ENCODE peak calls at places on chromosomes 2 and 18, in eight cellular contexts. One of them, this sample, is unnamed.

GRCh38 chr2:121191191-121192170 is 93.5 kb downstream of the TFCP2L1 start:
- DNase-seq in HTR-8/SVneo: no peak
- DNase-seq in H9: no peak
- DNase-seq in endothelial cell: no peak
- DNase-seq in RPMI8226: no peak
- DNase-seq in activated naive CD4-positive, alpha-beta T cell treated with anti-CD3 and anti-CD28 coated beads, Interleukin-2, amount 50 U/mL, for 16 hours: no peak
- DNase-seq in T-helper 9 cell: no peak
- DNase-seq in putamen: no peak
- DNase-seq in this sample: no peak

GRCh38 chr2:28101892-28102291 is 211.4 kb downstream of the BABAM2 start:
- DNase-seq in RPMI8226: no peak
- DNase-seq in H9: no peak
- DNase-seq in activated naive CD4-positive, alpha-beta T cell treated with anti-CD3 and anti-CD28 coated beads, Interleukin-2, amount 50 U/mL, for 16 hours: no peak
- DNase-seq in T-helper 9 cell: no peak
- DNase-seq in putamen: no peak
- DNase-seq in endothelial cell: no peak
- DNase-seq in HTR-8/SVneo: no peak
- DNase-seq in this sample: no peak

GRCh38 chr2:224084266-224084892 is 45.3 kb upstream of the SERPINE2 start:
- DNase-seq in HTR-8/SVneo: no peak
- DNase-seq in putamen: no peak
- DNase-seq in T-helper 9 cell: no peak
- DNase-seq in RPMI8226: no peak
- DNase-seq in H9: no peak
- DNase-seq in activated naive CD4-positive, alpha-beta T cell treated with anti-CD3 and anti-CD28 coated beads, Interleukin-2, amount 50 U/mL, for 16 hours: no peak
- DNase-seq in endothelial cell: no peak
- DNase-seq in this sample: no peak

GRCh38 chr2:15714002-15714401 is 122.3 kb downstream of the DDX1 start:
- DNase-seq in H9: no peak
- DNase-seq in endothelial cell: no peak
- DNase-seq in T-helper 9 cell: no peak
- DNase-seq in activated naive CD4-positive, alpha-beta T cell treated with anti-CD3 and anti-CD28 coated beads, Interleukin-2, amount 50 U/mL, for 16 hours: no peak
- DNase-seq in RPMI8226: no peak
- DNase-seq in putamen: no peak
- DNase-seq in HTR-8/SVneo: no peak
- DNase-seq in this sample: no peak

GRCh38 chr2:54599914-54600313 is 123.5 kb upstream of the EML6 start:
- DNase-seq in putamen: no peak
- DNase-seq in activated naive CD4-positive, alpha-beta T cell treated with anti-CD3 and anti-CD28 coated beads, Interleukin-2, amount 50 U/mL, for 16 hours: no peak
- DNase-seq in RPMI8226: no peak
- DNase-seq in T-helper 9 cell: no peak
- DNase-seq in endothelial cell: no peak
- DNase-seq in HTR-8/SVneo: no peak
- DNase-seq in H9: no peak
- DNase-seq in this sample: no peak

GRCh38 chr18:13217466-13217961 is 1.0 kb upstream of the LDLRAD4 start:
- DNase-seq in T-helper 9 cell: peak; percentile 47
- DNase-seq in endothelial cell: peak; percentile 65
- DNase-seq in RPMI8226: peak; percentile 42
- DNase-seq in activated naive CD4-positive, alpha-beta T cell treated with anti-CD3 and anti-CD28 coated beads, Interleukin-2, amount 50 U/mL, for 16 hours: peak; percentile 61
- DNase-seq in HTR-8/SVneo: no peak
- DNase-seq in putamen: peak; percentile 62
- DNase-seq in H9: peak; percentile 49
- DNase-seq in this sample: peak; percentile 70

GRCh38 chr2:97779141-97779540 is 65.8 kb downstream of the ZAP70 start:
- DNase-seq in endothelial cell: no peak
- DNase-seq in HTR-8/SVneo: no peak
- DNase-seq in H9: no peak
- DNase-seq in activated naive CD4-positive, alpha-beta T cell treated with anti-CD3 and anti-CD28 coated beads, Interleukin-2, amount 50 U/mL, for 16 hours: no peak
- DNase-seq in RPMI8226: no peak
- DNase-seq in T-helper 9 cell: no peak
- DNase-seq in putamen: no peak
- DNase-seq in this sample: no peak

GRCh38 chr18:36897253-36897652 is 68.3 kb downstream of the KIAA1328 start:
- DNase-seq in RPMI8226: no peak
- DNase-seq in putamen: no peak
- DNase-seq in endothelial cell: no peak
- DNase-seq in activated naive CD4-positive, alpha-beta T cell treated with anti-CD3 and anti-CD28 coated beads, Interleukin-2, amount 50 U/mL, for 16 hours: no peak
- DNase-seq in H9: no peak
- DNase-seq in HTR-8/SVneo: no peak
- DNase-seq in T-helper 9 cell: no peak
- DNase-seq in this sample: no peak

GRCh38 chr2:185291035-185291647 is 447.5 kb upstream of the FSIP2 start:
- DNase-seq in RPMI8226: peak; percentile 43
- DNase-seq in putamen: no peak
- DNase-seq in activated naive CD4-positive, alpha-beta T cell treated with anti-CD3 and anti-CD28 coated beads, Interleukin-2, amount 50 U/mL, for 16 hours: no peak
- DNase-seq in endothelial cell: peak; percentile 67
- DNase-seq in HTR-8/SVneo: no peak
- DNase-seq in H9: peak; percentile 85
- DNase-seq in T-helper 9 cell: no peak
- DNase-seq in this sample: peak; percentile 1

GRCh38 chr2:62774555-62775366 is 69.2 kb downstream of the EHBP1 start:
- DNase-seq in activated naive CD4-positive, alpha-beta T cell treated with anti-CD3 and anti-CD28 coated beads, Interleukin-2, amount 50 U/mL, for 16 hours: no peak
- DNase-seq in H9: no peak
- DNase-seq in T-helper 9 cell: no peak
- DNase-seq in endothelial cell: peak; percentile 24
- DNase-seq in HTR-8/SVneo: peak; percentile 22
- DNase-seq in RPMI8226: peak; percentile 46
- DNase-seq in putamen: no peak
- DNase-seq in this sample: no peak

GRCh38 chr18:71442830-71443229 is 1101.3 kb downstream of the CBLN2 start:
- DNase-seq in HTR-8/SVneo: no peak
- DNase-seq in activated naive CD4-positive, alpha-beta T cell treated with anti-CD3 and anti-CD28 coated beads, Interleukin-2, amount 50 U/mL, for 16 hours: no peak
- DNase-seq in putamen: no peak
- DNase-seq in T-helper 9 cell: no peak
- DNase-seq in RPMI8226: no peak
- DNase-seq in endothelial cell: no peak
- DNase-seq in H9: no peak
- DNase-seq in this sample: no peak

GRCh38 chr18:28729321-28729720 is 552.4 kb upstream of the CDH2 start:
- DNase-seq in activated naive CD4-positive, alpha-beta T cell treated with anti-CD3 and anti-CD28 coated beads, Interleukin-2, amount 50 U/mL, for 16 hours: no peak
- DNase-seq in T-helper 9 cell: no peak
- DNase-seq in RPMI8226: no peak
- DNase-seq in H9: no peak
- DNase-seq in HTR-8/SVneo: peak; percentile 7
- DNase-seq in endothelial cell: no peak
- DNase-seq in putamen: no peak
- DNase-seq in this sample: no peak